ENCODE peak calls at places on chromosomes 13 and 19, in eight cellular contexts. J, L, S, M, X, E, F and I are unnamed samples.

GRCh38 chr19:29965529-29965928 is 23.5 kb downstream of the URI1 start:
- DNase-seq in J (no peak), L (no peak), S (no peak), M (no peak), X (peak), E (no peak), F (no peak), I (no peak)

GRCh38 chr19:19459099-19459498 is 53.6 kb downstream of the GATAD2A start:
- DNase-seq in J (no peak), L (peak), S (peak), M (peak), X (no peak), E (no peak), F (no peak), I (no peak)

GRCh38 chr13:72726721-72727416 is 560 bp downstream of the MZT1 start:
- DNase-seq in J (peak), L (peak), S (no peak), M (peak), X (peak), E (no peak), F (no peak), I (peak)

GRCh38 chr13:58087566-58087965 is 456.0 kb downstream of the PCDH17 start:
- DNase-seq in J (no peak), L (no peak), S (no peak), M (no peak), X (peak), E (no peak), F (no peak), I (no peak)

GRCh38 chr13:105346141-105346766 is 1189.2 kb downstream of the EFNB2 start:
- DNase-seq in J (no peak), L (peak), S (peak), M (no peak), X (peak), E (no peak), F (no peak), I (no peak)

GRCh38 chr19:46132508-46133100 is 8.1 kb upstream of the IGFL3 start:
- DNase-seq in J (no peak), L (no peak), S (no peak), M (no peak), X (no peak), E (no peak), F (no peak), I (no peak)

GRCh38 chr19:19345970-19346369 is 25.3 kb downstream of the MAU2 start:
- DNase-seq in J (no peak), L (no peak), S (no peak), M (no peak), X (no peak), E (no peak), F (no peak), I (no peak)

GRCh38 chr13:107275945-107276614 is 708.1 kb upstream of the ARGLU1 start:
- DNase-seq in J (no peak), L (peak), S (peak), M (no peak), X (no peak), E (no peak), F (no peak), I (no peak)

GRCh38 chr19:48656840-48657474 is 11.0 kb upstream of the CA11 start:
- DNase-seq in J (no peak), L (peak), S (peak), M (no peak), X (peak), E (no peak), F (peak), I (no peak)

GRCh38 chr13:27455331-27455855 is 5.0 kb upstream of the MTIF3 start:
- DNase-seq in J (no peak), L (no peak), S (no peak), M (peak), X (no peak), E (no peak), F (no peak), I (no peak)

GRCh38 chr13:107827840-107828549 is 387.3 kb downstream of the LIG4 start:
- DNase-seq in J (no peak), L (peak), S (no peak), M (no peak), X (no peak), E (no peak), F (no peak), I (no peak)

GRCh38 chr19:30476997-30477396 is 104.8 kb downstream of the ZNF536 start:
- DNase-seq in J (no peak), L (no peak), S (no peak), M (no peak), X (no peak), E (no peak), F (no peak), I (no peak)

GRCh38 chr19:16363852-16364230 is 39.2 kb downstream of the KLF2 start:
- DNase-seq in J (no peak), L (no peak), S (no peak), M (no peak), X (no peak), E (no peak), F (no peak), I (no peak)

GRCh38 chr13:23074054-23074805 is 106.5 kb upstream of the SGCG start:
- DNase-seq in J (no peak), L (peak), S (peak), M (no peak), X (no peak), E (no peak), F (peak), I (no peak)

GRCh38 chr13:113539822-113540221 is 44.7 kb upstream of the TFDP1 start:
- DNase-seq in J (no peak), L (peak), S (no peak), M (no peak), X (no peak), E (peak), F (no peak), I (no peak)

GRCh38 chr19:58085348-58085875 is 12.6 kb downstream of the ZSCAN18 start:
- DNase-seq in J (no peak), L (no peak), S (no peak), M (no peak), X (no peak), E (no peak), F (no peak), I (no peak)

GRCh38 chr13:50268500-50268899 is 253.3 kb downstream of the KCNRG start:
- DNase-seq in J (no peak), L (peak), S (peak), M (no peak), X (no peak), E (no peak), F (no peak), I (no peak)
- TF ChIP-seq CTCF in J (no peak), L (peak), S (peak), M (no peak), X (peak), E (no peak), F (no peak), I (peak)

DNA sequence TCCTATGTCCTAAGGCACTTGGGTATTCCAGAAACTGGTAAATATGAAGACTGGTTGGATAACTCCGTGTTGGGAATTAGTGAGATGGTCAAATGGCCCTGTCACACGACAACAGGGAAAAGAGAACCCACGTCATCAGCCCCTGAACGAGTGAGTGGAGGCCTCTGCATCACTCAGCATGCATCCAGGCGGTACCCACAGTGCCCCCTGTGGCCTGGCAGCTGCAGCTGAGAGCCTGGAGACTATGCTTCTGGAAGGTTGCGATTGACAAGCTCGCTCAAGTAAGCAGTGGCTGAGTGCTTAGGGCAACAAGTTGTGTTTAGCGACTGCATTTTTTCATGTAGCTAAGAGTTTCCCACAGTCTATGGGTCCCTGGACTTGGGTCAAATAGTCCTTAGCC is 55.9 kb downstream of the COL4A2 start:
- DNase-seq in J (no peak), L (no peak), S (no peak), M (no peak), X (no peak), E (no peak), F (no peak), I (no peak)
- TF ChIP-seq CTCF in J (no peak), L (peak), S (peak), M (no peak), X (no peak), E (no peak), F (no peak), I (peak)

GRCh38 chr13:36746051-36746450 is 72.2 kb downstream of the SERTM1 start:
- DNase-seq in J (no peak), L (no peak), S (no peak), M (no peak), X (peak), E (no peak), F (no peak), I (no peak)
- TF ChIP-seq CTCF in J (no peak), L (no peak), S (no peak), M (no peak), X (no peak), E (no peak), F (no peak), I (no peak)

DNA sequence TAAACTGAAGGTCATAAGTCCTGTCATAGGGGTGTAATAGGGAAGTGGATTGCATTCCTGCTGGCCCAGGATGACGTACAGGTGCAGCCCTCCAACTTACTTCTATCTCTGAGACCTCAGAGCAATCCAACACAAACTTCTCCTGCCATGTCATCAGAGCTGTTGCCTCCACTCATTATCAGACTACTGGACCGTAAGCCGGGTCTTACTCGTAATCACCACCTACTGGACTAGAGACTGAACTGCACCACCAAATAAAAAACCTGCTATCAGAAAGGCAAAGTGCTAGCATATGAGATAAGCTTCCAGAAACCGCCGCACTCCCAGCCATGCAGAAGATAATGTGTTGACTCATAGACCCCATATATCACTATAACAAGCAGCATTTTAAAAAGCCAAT is 102.1 kb downstream of the SLITRK1 start:
- DNase-seq in J (no peak), L (peak), S (peak), M (no peak), X (peak), E (no peak), F (no peak), I (no peak)
- TF ChIP-seq CTCF in J (no peak), L (peak), S (peak), M (peak), X (peak), E (no peak), F (no peak), I (peak)

GRCh38 chr13:98556417-98556816 is 20.5 kb downstream of the STK24 start:
- DNase-seq in J (no peak), L (no peak), S (no peak), M (no peak), X (no peak), E (no peak), F (no peak), I (no peak)

GRCh38 chr13:98563071-98563470 is 13.8 kb downstream of the STK24 start:
- DNase-seq in J (no peak), L (no peak), S (no peak), M (no peak), X (no peak), E (no peak), F (no peak), I (no peak)

GRCh38 chr13:98557934-98558630 is 18.8 kb downstream of the STK24 start:
- DNase-seq in J (no peak), L (no peak), S (no peak), M (no peak), X (peak), E (no peak), F (no peak), I (no peak)

GRCh38 chr13:98556968-98557591 is 19.8 kb downstream of the STK24 start:
- DNase-seq in J (no peak), L (no peak), S (no peak), M (no peak), X (peak), E (no peak), F (no peak), I (no peak)
- TF ChIP-seq CTCF in J (no peak), L (no peak), S (no peak), M (no peak), X (no peak), E (no peak), F (no peak), I (no peak)

GRCh38 chr13:38685974-38686571 is 804 bp upstream of the FREM2 start:
- DNase-seq in J (no peak), L (peak), S (peak), M (peak), X (peak), E (no peak), F (no peak), I (no peak)
- TF ChIP-seq CTCF in J (peak), L (peak), S (peak), M (no peak), X (peak), E (no peak), F (peak), I (peak)